ENCODE peak calls at places on chromosomes 16 and 17, in eight cellular contexts. Z, L, A, D, O, K, X and N are unnamed samples.

GRCh38 chr16:89373355-89374110 is 116.8 kb downstream of the ANKRD11 start:
- DNase-seq in Z (no peak), L (peak), A (no peak), D (no peak), O (no peak), K (no peak), X (peak), N (peak)

GRCh38 chr16:81779540-81780320 is 639 bp downstream of the PLCG2 start:
- DNase-seq in Z (no peak), L (peak), A (no peak), D (peak), O (no peak), K (no peak), X (peak), N (no peak)

GRCh38 chr16:9836118-9836736 is 346.0 kb downstream of the GRIN2A start:
- DNase-seq in Z (no peak), L (no peak), A (no peak), D (no peak), O (no peak), K (no peak), X (peak), N (no peak)

GRCh38 chr16:53664724-53665345 is 38.8 kb downstream of the RPGRIP1L start:
- DNase-seq in Z (no peak), L (no peak), A (no peak), D (no peak), O (no peak), K (peak), X (peak), N (no peak)

GRCh38 chr17:17779015-17779611 is 57.7 kb downstream of the SREBF1 start:
- DNase-seq in Z (no peak), L (peak), A (no peak), D (no peak), O (no peak), K (no peak), X (no peak), N (no peak)

GRCh38 chr17:58333396-58334207 is 5.0 kb upstream of the TSPOAP1 start:
- DNase-seq in Z (no peak), L (no peak), A (no peak), D (peak), O (no peak), K (no peak), X (no peak), N (no peak)

GRCh38 chr16:610513-611381 is 20.0 kb upstream of the WFIKKN1 start:
- DNase-seq in Z (peak), L (peak), A (no peak), D (peak), O (peak), K (peak), X (peak), N (no peak)

GRCh38 chr17:19370493-19370960 is 7.8 kb upstream of the MAPK7 start:
- DNase-seq in Z (no peak), L (no peak), A (peak), D (peak), O (no peak), K (peak), X (peak), N (peak)

GRCh38 chr17:70144260-70144846 is 25.0 kb upstream of the KCNJ2 start:
- DNase-seq in Z (no peak), L (no peak), A (no peak), D (no peak), O (no peak), K (no peak), X (peak), N (no peak)

GRCh38 chr16:5972747-5973146 is 875.2 kb upstream of the EEF2KMT start:
- DNase-seq in Z (no peak), L (no peak), A (no peak), D (no peak), O (no peak), K (no peak), X (no peak), N (no peak)

GRCh38 chr16:48003226-48003907 is 152.4 kb downstream of the ABCC12 start:
- DNase-seq in Z (peak), L (no peak), A (no peak), D (no peak), O (no peak), K (no peak), X (no peak), N (no peak)

GRCh38 chr17:62819511-62820221 is 11.6 kb upstream of the MARCHF10 start:
- DNase-seq in Z (peak), L (peak), A (no peak), D (no peak), O (no peak), K (no peak), X (peak), N (peak)

GRCh38 chr17:17765921-17766320 is 70.9 kb downstream of the SREBF1 start:
- DNase-seq in Z (no peak), L (no peak), A (no peak), D (no peak), O (no peak), K (no peak), X (no peak), N (no peak)

GRCh38 chr17:43673516-43674323 is 12.0 kb upstream of the MEOX1 start:
- DNase-seq in Z (peak), L (peak), A (peak), D (peak), O (peak), K (peak), X (peak), N (no peak)

GRCh38 chr16:1770328-1771071 is 843 bp downstream of the NME3 start:
- DNase-seq in Z (peak), L (peak), A (peak), D (peak), O (peak), K (peak), X (peak), N (no peak)

GRCh38 chr17:4073983-4074830 is 68.6 kb downstream of the ZZEF1 start:
- DNase-seq in Z (no peak), L (peak), A (peak), D (peak), O (no peak), K (peak), X (no peak), N (no peak)

GRCh38 chr16:11084484-11085024 is 140.2 kb downstream of the CLEC16A start:
- DNase-seq in Z (no peak), L (no peak), A (no peak), D (no peak), O (no peak), K (no peak), X (peak), N (no peak)

GRCh38 chr16:87936375-87937230 is at the start of gene CA5A:
- DNase-seq in Z (no peak), L (no peak), A (no peak), D (no peak), O (no peak), K (no peak), X (no peak), N (no peak)

GRCh38 chr16:86375841-86376240 is 134.5 kb upstream of the FOXF1 start:
- DNase-seq in Z (no peak), L (no peak), A (no peak), D (no peak), O (no peak), K (no peak), X (no peak), N (no peak)

GRCh38 chr17:64544742-64545141 is 38.0 kb downstream of the CEP95 start:
- DNase-seq in Z (no peak), L (no peak), A (no peak), D (no peak), O (no peak), K (no peak), X (no peak), N (no peak)

GRCh38 chr17:64546716-64547115 is 39.9 kb downstream of the CEP95 start:
- DNase-seq in Z (no peak), L (no peak), A (no peak), D (no peak), O (no peak), K (no peak), X (no peak), N (no peak)

DNA sequence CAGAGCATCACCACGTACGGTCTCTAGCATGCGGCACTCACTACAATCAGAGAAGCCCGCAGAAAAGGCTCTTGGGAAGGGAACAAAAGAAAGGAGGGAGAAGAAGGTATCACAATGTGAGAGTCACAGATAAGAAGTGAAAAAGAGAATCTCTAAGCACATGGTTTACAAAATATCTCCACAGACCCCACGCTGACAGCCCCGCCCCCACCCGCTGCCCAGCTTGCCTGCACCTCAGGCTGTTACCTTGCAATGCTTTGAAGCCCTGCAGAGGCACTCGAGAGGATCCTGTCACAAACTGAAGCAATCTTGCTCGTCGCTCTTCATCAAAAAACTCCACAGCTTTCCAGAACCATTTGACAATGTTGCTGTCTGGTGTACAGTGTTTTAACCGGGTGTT is 40.6 kb downstream of the CEP95 start:
- DNase-seq in Z (peak), L (no peak), A (no peak), D (no peak), O (no peak), K (no peak), X (no peak), N (no peak)
- TF ChIP-seq CTCF in Z (no peak), L (no peak), A (no peak), D (no peak), O (no peak), K (no peak), X (no peak), N (no peak)

GRCh38 chr16:3306078-3306477 is 781 bp downstream of the ZNF75A start:
- DNase-seq in Z (no peak), L (no peak), A (no peak), D (no peak), O (no peak), K (no peak), X (no peak), N (no peak)

GRCh38 chr16:3304370-3304769 is 860 bp downstream of the TIGD7 start:
- DNase-seq in Z (no peak), L (no peak), A (no peak), D (no peak), O (no peak), K (no peak), X (peak), N (no peak)

GRCh38 chr16:3305109-3306068 is at the start of the genes TIGD7 and ZNF75A:
- DNase-seq in Z (peak), L (peak), A (peak), D (peak), O (peak), K (peak), X (peak), N (peak)
- TF ChIP-seq CTCF in Z (peak), L (peak), A (no peak), D (peak), O (no peak), K (no peak), X (no peak), N (peak)

GRCh38 chr16:30760160-30760559 is 1.7 kb downstream of the CFAP119 start:
- DNase-seq in Z (no peak), L (no peak), A (no peak), D (peak), O (no peak), K (no peak), X (no peak), N (no peak)
- TF ChIP-seq CTCF in Z (no peak), L (no peak), A (no peak), D (no peak), O (no peak), K (no peak), X (no peak), N (no peak)

DNA sequence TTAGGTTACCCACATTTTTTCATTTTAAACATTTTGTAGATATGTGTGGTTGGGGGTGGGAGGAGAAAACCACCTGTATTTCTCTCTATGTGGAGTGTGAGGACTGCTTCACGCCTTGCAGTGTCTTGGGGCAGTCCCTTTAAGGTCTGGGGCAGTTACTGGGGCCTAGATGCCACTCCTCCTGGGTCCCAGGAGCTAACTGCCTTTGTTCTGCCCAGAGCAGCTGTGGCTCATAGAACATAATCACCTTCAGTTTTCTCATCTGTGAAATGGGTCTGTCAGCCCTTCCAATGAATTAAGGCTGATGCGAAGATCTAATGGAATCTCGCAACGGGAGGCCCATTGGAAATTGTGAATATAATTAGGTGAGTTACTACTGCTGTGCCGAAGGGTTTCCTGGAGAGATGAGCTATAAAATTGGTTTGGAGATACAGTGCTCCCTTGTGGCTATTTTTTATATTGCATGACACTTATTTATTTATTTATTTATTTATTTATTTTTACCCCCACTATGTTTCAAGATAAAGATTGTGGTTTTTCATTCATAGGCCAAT is 22.9 kb downstream of the DHRS7C start:
- DNase-seq in Z (no peak), L (no peak), A (peak), D (no peak), O (no peak), K (peak), X (peak), N (no peak)
- TF ChIP-seq CTCF in Z (peak), L (peak), A (peak), D (peak), O (no peak), K (no peak), X (no peak), N (peak)

DNA sequence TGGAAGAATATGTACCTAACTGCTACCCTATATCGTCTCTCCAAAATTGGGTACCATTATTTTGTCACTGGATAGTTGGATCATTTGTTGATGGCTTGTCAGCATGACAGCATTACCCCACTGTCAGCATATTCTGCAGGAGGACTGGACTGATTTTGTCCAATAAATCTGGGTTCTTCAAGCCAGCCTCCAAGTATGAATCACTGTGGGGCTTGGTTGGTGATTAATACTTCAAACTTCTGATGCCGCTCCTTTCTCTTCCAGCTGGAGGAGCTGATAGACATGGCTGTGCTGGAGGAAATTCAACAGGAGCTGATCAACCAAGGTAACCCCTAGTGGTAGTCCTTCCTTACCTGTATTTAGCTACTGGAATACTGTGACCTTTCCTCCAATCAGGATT is 2.5 kb downstream of the RPAIN start:
- DNase-seq in Z (no peak), L (no peak), A (no peak), D (no peak), O (no peak), K (no peak), X (peak), N (no peak)
- TF ChIP-seq CTCF in Z (no peak), L (no peak), A (no peak), D (no peak), O (no peak), K (no peak), X (no peak), N (no peak)

DNA sequence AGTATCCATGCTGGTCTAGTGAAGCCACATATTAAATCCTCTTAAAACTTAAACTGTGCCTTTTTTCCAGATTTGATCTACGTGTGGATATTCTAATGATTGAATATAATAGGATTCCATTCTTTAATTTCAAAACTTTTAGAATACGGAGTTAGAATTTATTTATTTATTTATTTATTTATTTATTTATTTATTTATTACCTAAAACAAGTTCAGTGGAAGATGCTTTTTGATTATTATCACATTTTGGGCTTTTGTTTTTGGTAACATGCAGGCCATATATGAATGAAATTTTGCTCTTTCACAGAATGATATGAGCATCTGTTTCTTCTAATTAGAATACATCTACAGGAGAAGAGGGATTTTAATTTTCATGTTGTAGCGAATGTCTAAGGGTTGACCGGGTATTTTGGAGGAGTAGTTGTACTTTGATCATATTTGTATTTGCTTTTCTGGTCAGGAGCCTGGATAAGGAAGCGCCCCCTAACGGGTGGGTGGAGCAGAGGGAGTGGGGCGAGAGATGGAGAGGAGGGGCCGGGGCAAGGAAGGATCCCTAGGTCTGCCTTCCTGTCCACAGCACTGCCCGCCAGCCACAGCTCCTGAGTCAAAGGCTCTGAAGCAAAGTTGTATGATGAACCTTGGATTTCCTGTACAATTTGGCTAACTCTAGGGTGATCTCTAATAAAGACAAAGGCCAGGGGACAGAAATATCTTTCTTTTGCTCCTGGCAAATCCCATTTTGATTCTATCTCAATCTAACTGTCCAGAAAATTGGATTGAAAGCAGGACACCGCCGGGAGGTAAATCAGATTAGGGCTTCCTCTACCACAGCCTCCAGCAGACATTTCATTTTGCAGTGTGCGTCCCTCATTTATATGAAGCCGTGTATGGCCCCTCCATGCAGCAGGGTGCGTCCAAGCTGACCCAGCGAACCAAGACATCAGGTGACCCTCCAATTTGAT is 149.1 kb downstream of the PRKCA start:
- DNase-seq in Z (peak), L (no peak), A (no peak), D (no peak), O (no peak), K (no peak), X (no peak), N (no peak)
- TF ChIP-seq CTCF in Z (peak), L (no peak), A (peak), D (no peak), O (no peak), K (no peak), X (peak), N (peak)

GRCh38 chr17:77644981-77645380 is 313.5 kb upstream of the TNRC6C start:
- DNase-seq in Z (peak), L (peak), A (no peak), D (peak), O (peak), K (no peak), X (no peak), N (no peak)
- TF ChIP-seq CTCF in Z (peak), L (peak), A (no peak), D (no peak), O (peak), K (no peak), X (no peak), N (peak)

GRCh38 chr16:64579712-64580111 is 542.2 kb downstream of the CDH11 start:
- DNase-seq in Z (no peak), L (no peak), A (no peak), D (no peak), O (no peak), K (no peak), X (no peak), N (no peak)
- TF ChIP-seq CTCF in Z (no peak), L (no peak), A (no peak), D (no peak), O (no peak), K (no peak), X (no peak), N (no peak)

GRCh38 chr17:75703191-75703590 is 18.1 kb upstream of the ITGB4 start:
- DNase-seq in Z (no peak), L (no peak), A (no peak), D (no peak), O (no peak), K (no peak), X (no peak), N (no peak)
- TF ChIP-seq CTCF in Z (no peak), L (no peak), A (no peak), D (no peak), O (no peak), K (no peak), X (no peak), N (no peak)

DNA sequence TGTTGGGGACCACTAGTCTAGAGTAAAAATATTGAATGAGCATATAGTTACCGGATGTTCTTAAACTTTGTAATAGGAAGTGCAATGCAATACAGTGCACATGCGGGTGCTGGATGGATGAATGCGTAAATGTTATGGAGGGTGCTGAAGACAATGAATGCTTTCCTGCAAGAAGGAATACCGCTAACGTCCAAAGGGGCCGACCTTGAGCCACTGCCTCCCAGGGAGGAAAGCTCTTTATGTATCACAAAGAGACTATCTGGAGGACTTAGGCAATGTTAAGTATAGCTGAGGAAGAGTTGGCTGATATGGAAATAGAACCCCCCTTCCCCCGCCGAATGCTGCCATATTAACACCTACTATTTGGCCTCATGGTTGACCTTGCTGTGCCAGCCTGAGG is 27.5 kb upstream of the SHCBP1 start:
- DNase-seq in Z (peak), L (no peak), A (no peak), D (no peak), O (no peak), K (no peak), X (no peak), N (no peak)
- TF ChIP-seq CTCF in Z (peak), L (no peak), A (no peak), D (no peak), O (no peak), K (no peak), X (no peak), N (peak)